ENCODE peak calls at places on chromosome 11, in five cellular contexts. Z is HepG2, V is astrocyte of the spinal cord, B is HTR-8/SVneo, H is pulmonary artery endothelial cell. O is an unnamed sample.

GRCh38 chr11:73969091-73969490 is 13.6 kb downstream of the UCP2 start:
- DNase-seq in Z (no peak), V (no peak), B (no peak), H (no peak), O (no peak)

GRCh38 chr11:100876826-100877545 is 189.9 kb downstream of the ARHGAP42 start:
- DNase-seq in Z (no peak), V (peak; percentile 99), B (peak; percentile 90), H (no peak), O (peak; percentile 85)

GRCh38 chr11:71454470-71455113 is 1.6 kb downstream of the NADSYN1 start:
- DNase-seq in Z (no peak), V (no peak), B (no peak), H (no peak), O (no peak)

GRCh38 chr11:134207538-134208239 is 16.1 kb downstream of the NCAPD3 start:
- DNase-seq in Z (peak; percentile 9), V (no peak), B (no peak), H (no peak), O (peak; percentile 3)

GRCh38 chr11:42524534-42525227 is 787.1 kb upstream of the API5 start:
- DNase-seq in Z (peak; percentile 41), V (peak; percentile 66), B (peak; percentile 13), H (no peak), O (no peak)

GRCh38 chr11:1303196-1303821 is 6.1 kb downstream of the TOLLIP start:
- DNase-seq in Z (no peak), V (no peak), B (no peak), H (no peak), O (no peak)

GRCh38 chr11:1776331-1776851 is 12.7 kb upstream of the CTSD start:
- DNase-seq in Z (no peak), V (no peak), B (no peak), H (no peak), O (no peak)

GRCh38 chr11:70532066-70532440 is 133.7 kb downstream of the CTTN start:
- DNase-seq in Z (no peak), V (no peak), B (no peak), H (no peak), O (no peak)

GRCh38 chr11:34419158-34419557 is 19.6 kb upstream of the CAT start:
- DNase-seq in Z (no peak), V (no peak), B (no peak), H (no peak), O (no peak)

GRCh38 chr11:12600829-12601228 is 73.4 kb upstream of the TEAD1 start:
- DNase-seq in Z (peak; percentile 22), V (no peak), B (no peak), H (no peak), O (no peak)

GRCh38 chr11:125373426-125374391 is 122.4 kb downstream of the FEZ1 start:
- DNase-seq in Z (no peak), V (no peak), B (no peak), H (no peak), O (no peak)

GRCh38 chr11:82080160-82080559 is 653.5 kb downstream of the FAM181B start:
- DNase-seq in Z (no peak), V (peak; percentile 71), B (no peak), H (no peak), O (no peak)

GRCh38 chr11:126354631-126355323 is 709 bp upstream of the ST3GAL4 start:
- DNase-seq in Z (no peak), V (no peak), B (no peak), H (no peak), O (no peak)

GRCh38 chr11:20154381-20154780 is 5.9 kb downstream of the DBX1 start:
- DNase-seq in Z (no peak), V (no peak), B (no peak), H (no peak), O (no peak)

GRCh38 chr11:95230054-95231034 is 658 bp downstream of the SESN3 start:
- DNase-seq in Z (no peak), V (peak; percentile 30), B (peak; percentile 22), H (no peak), O (peak; percentile 35)

GRCh38 chr11:62445314-62445740 is 26.5 kb downstream of the SCGB1A1 start:
- DNase-seq in Z (no peak), V (peak; percentile 65), B (no peak), H (no peak), O (no peak)

GRCh38 chr11:70282012-70282411 is 11.5 kb downstream of the PPFIA1 start:
- DNase-seq in Z (no peak), V (no peak), B (no peak), H (no peak), O (no peak)

GRCh38 chr11:94649925-94650623 is 82.9 kb downstream of the PIWIL4 start:
- DNase-seq in Z (no peak), V (no peak), B (no peak), H (no peak), O (no peak)

GRCh38 chr11:117066959-117067358 is 31.3 kb downstream of the SIK3 start:
- DNase-seq in Z (no peak), V (no peak), B (no peak), H (no peak), O (no peak)

GRCh38 chr11:119262668-119263351 is 54.1 kb downstream of the MCAM start:
- DNase-seq in Z (no peak), V (peak; percentile 47), B (peak; percentile 31), H (peak; percentile 20), O (peak; percentile 9)

GRCh38 chr11:429931-430456 is 11.8 kb downstream of the ANO9 start:
- DNase-seq in Z (no peak), V (no peak), B (no peak), H (no peak), O (no peak)

GRCh38 chr11:69584160-69584559 is 56.8 kb upstream of the CCND1 start:
- DNase-seq in Z (no peak), V (no peak), B (no peak), H (no peak), O (no peak)

GRCh38 chr11:13118691-13119090 is 109.6 kb downstream of the RASSF10 start:
- DNase-seq in Z (no peak), V (no peak), B (no peak), H (no peak), O (no peak)

GRCh38 chr11:111748035-111748804 is 18.0 kb downstream of the PPP2R1B start:
- DNase-seq in Z (no peak), V (no peak), B (no peak), H (no peak), O (no peak)

GRCh38 chr11:65417702-65418430 is 4.7 kb upstream of the NEAT1 start:
- DNase-seq in Z (no peak), V (peak; percentile 60), B (no peak), H (no peak), O (no peak)

GRCh38 chr11:76577199-76577920 is 93.2 kb downstream of the LRRC32 start:
- DNase-seq in Z (no peak), V (peak; percentile 57), B (peak; percentile 95), H (peak; percentile 46), O (no peak)

O was measured in SW 1271.